ENCODE peak calls at places on chromosomes 4 and X, in seven cellular contexts. S is H1, Y is H9, U is mesendoderm, C is mesenchymal stem cell, K is neuronal stem cell, A is trophoblast cell. H is an unnamed sample.

GRCh38 chr4:83639849-83640493 is 104.1 kb downstream of the GPAT3 start:
- DNase-seq in C (peak), U (peak), K (peak), S (no peak), A (peak), Y (peak), H (peak)

GRCh38 chr4:184361443-184361842 is 112.9 kb downstream of the IRF2 start:
- DNase-seq in A (no peak), C (no peak), K (no peak), U (no peak), S (no peak), Y (no peak), H (peak)

GRCh38 chrX:70494441-70494840 is 49.8 kb downstream of the DLG3 start:
- DNase-seq in Y (no peak), C (no peak), U (no peak), S (no peak), K (no peak), A (no peak), H (peak)

GRCh38 chr4:14130551-14130950 is 503.0 kb upstream of the BOD1L1 start:
- DNase-seq in K (no peak), A (no peak), C (no peak), S (no peak), Y (no peak), U (no peak), H (peak)

GRCh38 chrX:119887721-119888425 is 7.8 kb upstream of the AKAP14 start:
- DNase-seq in C (peak), A (peak), K (no peak), Y (peak), U (peak), S (peak), H (peak)

GRCh38 chr4:82865592-82865991 is 25.4 kb downstream of the SEC31A start:
- DNase-seq in K (no peak), U (peak), C (peak), A (peak), Y (no peak), S (no peak), H (peak)

GRCh38 chr4:4645743-4646142 is 103.9 kb upstream of the STX18 start:
- DNase-seq in U (no peak), C (no peak), Y (no peak), K (no peak), S (no peak), A (no peak), H (no peak)

GRCh38 chrX:10098235-10098819 is 58.4 kb upstream of the CLCN4 start:
- DNase-seq in C (no peak), A (no peak), U (no peak), K (no peak), S (no peak), Y (no peak), H (no peak)

GRCh38 chrX:39144965-39145364 is 343.7 kb downstream of the MID1IP1 start:
- DNase-seq in C (no peak), U (no peak), A (peak), Y (no peak), K (no peak), S (no peak), H (no peak)

GRCh38 chr4:92252846-92253245 is 50.9 kb upstream of the GRID2 start:
- DNase-seq in C (no peak), U (peak), K (no peak), Y (no peak), S (no peak), A (no peak), H (no peak)

GRCh38 chrX:6159468-6159867 is 69.2 kb downstream of the NLGN4X start:
- DNase-seq in K (no peak), A (no peak), Y (no peak), S (no peak), U (no peak), C (no peak), H (no peak)

GRCh38 chr4:48271626-48272025 is 2.0 kb upstream of the TEC start:
- DNase-seq in U (no peak), S (no peak), C (no peak), A (no peak), Y (no peak), K (no peak), H (no peak)

GRCh38 chrX:14039344-14039743 is 9.7 kb upstream of the GEMIN8 start:
- DNase-seq in Y (no peak), U (peak), S (no peak), K (peak), C (peak), A (peak), H (peak)

GRCh38 chr4:173367285-173367684 is 3.5 kb upstream of the SAP30 start:
- DNase-seq in C (no peak), S (no peak), K (no peak), A (no peak), Y (no peak), U (no peak), H (peak)
- H3K18ac ChIP-seq in C (no peak), S (no peak), K (no peak), A (no peak), Y (no peak), U (no peak), H (no peak)

GRCh38 chrX:124217289-124218251 is 114.9 kb upstream of the TEX13D start:
- DNase-seq in S (no peak), K (peak), C (peak), U (peak), A (no peak), Y (peak), H (no peak)

GRCh38 chrX:124211312-124211942 is 121.0 kb upstream of the TEX13D start:
- DNase-seq in Y (no peak), U (peak), A (peak), K (no peak), C (peak), S (no peak), H (peak)

GRCh38 chrX:124212622-124213021 is 119.8 kb upstream of the TEX13D start:
- DNase-seq in U (no peak), C (no peak), Y (no peak), S (no peak), A (no peak), K (no peak), H (no peak)

GRCh38 chrX:124215786-124216185 is 116.7 kb upstream of the TEX13D start:
- DNase-seq in K (no peak), S (no peak), C (no peak), A (no peak), U (no peak), Y (no peak), H (no peak)

DNA sequence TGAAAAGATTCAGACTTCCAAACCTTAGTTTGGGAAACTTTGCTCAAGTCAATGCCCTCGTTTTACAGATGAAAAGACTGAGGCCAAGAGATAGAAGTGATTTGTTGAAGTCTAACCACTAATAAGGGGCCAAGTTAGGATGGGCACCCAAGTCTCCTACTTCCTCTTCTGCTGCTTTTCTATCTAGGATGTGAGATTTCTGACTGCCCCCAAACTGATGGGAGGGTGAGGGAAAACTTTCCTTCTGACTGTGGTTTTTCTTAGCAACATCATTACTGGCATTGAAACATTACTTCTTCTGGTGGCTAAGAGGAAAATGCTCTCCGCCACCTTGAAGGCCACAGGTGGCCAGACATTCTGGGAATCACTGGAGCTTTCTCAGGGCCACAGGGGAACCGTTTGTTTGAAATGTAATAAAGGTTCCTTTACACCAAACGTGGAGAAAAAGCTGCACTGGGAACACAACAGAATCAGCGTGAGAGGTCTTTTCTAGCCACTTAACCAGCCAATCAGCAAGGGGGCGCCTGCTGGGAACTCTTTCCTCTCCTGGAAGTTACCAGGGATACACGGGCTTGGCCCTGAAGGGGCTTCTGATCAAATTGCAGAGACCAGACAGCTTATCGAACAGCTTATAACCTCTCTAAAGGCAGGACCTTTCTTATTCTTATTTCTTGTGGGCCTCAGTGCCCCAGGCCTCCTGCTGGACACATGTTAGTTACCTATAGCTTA is 115.9 kb upstream of the TEX13D start:
- DNase-seq in C (no peak), U (peak), S (no peak), A (no peak), K (no peak), Y (peak), H (no peak)
- H3K18ac ChIP-seq in C (no peak), U (no peak), S (no peak), A (no peak), K (no peak), Y (peak), H (no peak)

GRCh38 chrX:94695910-94696309 is 1021.9 kb downstream of the FAM133A start:
- DNase-seq in Y (no peak), K (no peak), S (no peak), U (no peak), A (no peak), C (no peak), H (no peak)
- H3K18ac ChIP-seq in Y (no peak), K (no peak), S (no peak), U (no peak), A (no peak), C (no peak), H (no peak)

DNA sequence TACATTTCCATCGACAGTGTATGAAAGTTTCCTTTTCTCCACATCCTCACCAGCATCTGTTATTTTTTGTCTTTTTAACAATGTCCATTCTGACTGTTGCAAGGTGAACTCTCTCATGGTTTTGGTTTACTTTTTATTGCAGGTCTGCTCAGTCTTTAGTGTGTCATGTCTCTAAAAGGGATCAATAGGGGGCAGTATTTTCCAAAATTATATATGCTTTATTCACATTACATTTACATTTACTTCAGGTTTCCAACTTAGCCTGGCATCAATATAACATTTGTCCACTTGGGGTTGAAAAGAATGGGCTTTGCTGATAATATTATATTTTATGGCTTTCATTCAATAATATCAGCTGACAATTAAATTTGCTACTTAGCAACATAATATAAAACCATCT is 265.0 kb upstream of the SLITRK2 start:
- DNase-seq in K (no peak), C (no peak), U (no peak), Y (no peak), S (no peak), A (no peak), H (no peak)
- H3K18ac ChIP-seq in K (no peak), C (no peak), U (no peak), Y (no peak), S (no peak), A (no peak), H (no peak)

GRCh38 chr4:38612996-38613395 is 51.0 kb upstream of the KLF3 start:
- DNase-seq in A (no peak), S (no peak), C (no peak), Y (no peak), U (no peak), K (no peak), H (no peak)

GRCh38 chr4:38605794-38606586 is 58.0 kb upstream of the KLF3 start:
- DNase-seq in S (no peak), K (peak), C (peak), Y (no peak), U (peak), A (no peak), H (no peak)

GRCh38 chr4:38610844-38611550 is 53.0 kb upstream of the KLF3 start:
- DNase-seq in C (no peak), Y (no peak), K (no peak), A (no peak), U (no peak), S (no peak), H (no peak)

GRCh38 chr4:38606587-38606905 is 57.5 kb upstream of the KLF3 start:
- DNase-seq in S (no peak), A (no peak), Y (no peak), K (no peak), C (no peak), U (no peak), H (no peak)

GRCh38 chr4:38609614-38610013 is 54.4 kb upstream of the KLF3 start:
- DNase-seq in K (no peak), C (no peak), U (peak), S (no peak), Y (peak), A (peak), H (no peak)
- H3K18ac ChIP-seq in K (no peak), C (no peak), U (no peak), S (no peak), Y (no peak), A (no peak), H (no peak)